ENCODE peak calls at places on chromosomes 13 and 19, in five cellular contexts. One of them, this sample, is unnamed.

GRCh38 chr19:35783469-35784400 is 8.4 kb downstream of the ARHGAP33 start:
- DNase-seq in upper lobe of left lung: peak; percentile 76
- DNase-seq in hepatocyte: no peak
- DNase-seq in heart right ventricle: no peak
- DNase-seq in CD8-positive, alpha-beta T cell: no peak
- DNase-seq in this sample: no peak

GRCh38 chr13:67155898-67156717 is 74.0 kb downstream of the PCDH9 start:
- DNase-seq in hepatocyte: no peak
- DNase-seq in heart right ventricle: no peak
- DNase-seq in upper lobe of left lung: peak; percentile 10
- DNase-seq in CD8-positive, alpha-beta T cell: no peak
- DNase-seq in this sample: no peak

GRCh38 chr19:27740396-27740795 is 1472.6 kb downstream of the UQCRFS1 start:
- DNase-seq in heart right ventricle: no peak
- DNase-seq in hepatocyte: no peak
- DNase-seq in CD8-positive, alpha-beta T cell: no peak
- DNase-seq in upper lobe of left lung: no peak
- DNase-seq in this sample: no peak

GRCh38 chr13:80082396-80083096 is 258.4 kb downstream of the SPRY2 start:
- DNase-seq in heart right ventricle: no peak
- DNase-seq in upper lobe of left lung: no peak
- DNase-seq in hepatocyte: no peak
- DNase-seq in CD8-positive, alpha-beta T cell: no peak
- DNase-seq in this sample: no peak

GRCh38 chr13:104875008-104875762 is 1660.3 kb downstream of the EFNB2 start:
- DNase-seq in CD8-positive, alpha-beta T cell: no peak
- DNase-seq in heart right ventricle: no peak
- DNase-seq in hepatocyte: no peak
- DNase-seq in upper lobe of left lung: no peak
- DNase-seq in this sample: no peak

GRCh38 chr19:35087393-35087792 is 28.2 kb upstream of the FXYD3 start:
- DNase-seq in heart right ventricle: no peak
- DNase-seq in upper lobe of left lung: no peak
- DNase-seq in hepatocyte: no peak
- DNase-seq in CD8-positive, alpha-beta T cell: no peak
- DNase-seq in this sample: no peak

GRCh38 chr13:36999054-36999927 is at the start of gene ALG5:
- DNase-seq in heart right ventricle: peak; percentile 93
- DNase-seq in hepatocyte: peak; percentile 95
- DNase-seq in CD8-positive, alpha-beta T cell: peak; percentile 93
- DNase-seq in upper lobe of left lung: peak; percentile 99
- DNase-seq in this sample: peak; percentile 89

GRCh38 chr13:23344923-23345322 is 88.6 kb downstream of the SACS start:
- DNase-seq in CD8-positive, alpha-beta T cell: no peak
- DNase-seq in upper lobe of left lung: no peak
- DNase-seq in hepatocyte: no peak
- DNase-seq in heart right ventricle: no peak
- DNase-seq in this sample: no peak

GRCh38 chr19:46821512-46822359 is 28.9 kb downstream of the AP2S1 start:
- DNase-seq in heart right ventricle: peak; percentile 42
- DNase-seq in upper lobe of left lung: peak; percentile 68
- DNase-seq in CD8-positive, alpha-beta T cell: peak; percentile 66
- DNase-seq in hepatocyte: peak; percentile 24
- DNase-seq in this sample: no peak

GRCh38 chr13:77300176-77301141 is 26.4 kb downstream of the MYCBP2 start:
- DNase-seq in CD8-positive, alpha-beta T cell: no peak
- DNase-seq in heart right ventricle: no peak
- DNase-seq in upper lobe of left lung: no peak
- DNase-seq in hepatocyte: peak; percentile 28
- DNase-seq in this sample: no peak

GRCh38 chr13:110289661-110290060 is 17.3 kb downstream of the COL4A1 start:
- DNase-seq in hepatocyte: no peak
- DNase-seq in upper lobe of left lung: no peak
- DNase-seq in CD8-positive, alpha-beta T cell: no peak
- DNase-seq in heart right ventricle: no peak
- DNase-seq in this sample: no peak

GRCh38 chr19:4455742-4456565 is 1.6 kb downstream of the UBXN6 start:
- DNase-seq in CD8-positive, alpha-beta T cell: no peak
- DNase-seq in hepatocyte: peak; percentile 79
- DNase-seq in heart right ventricle: peak; percentile 61
- DNase-seq in upper lobe of left lung: no peak
- DNase-seq in this sample: no peak

GRCh38 chr13:44815507-44816074 is 173.7 kb downstream of the NUFIP1 start:
- DNase-seq in upper lobe of left lung: no peak
- DNase-seq in hepatocyte: peak; percentile 86
- DNase-seq in heart right ventricle: no peak
- DNase-seq in CD8-positive, alpha-beta T cell: no peak
- DNase-seq in this sample: peak; percentile 86

GRCh38 chr19:48064509-48064908 is 20.6 kb upstream of the CABP5 start:
- DNase-seq in upper lobe of left lung: no peak
- DNase-seq in heart right ventricle: no peak
- DNase-seq in CD8-positive, alpha-beta T cell: no peak
- DNase-seq in hepatocyte: no peak
- DNase-seq in this sample: no peak

GRCh38 chr13:36282818-36283432 is 14.7 kb downstream of the CCDC169 start:
- DNase-seq in hepatocyte: peak; percentile 66
- DNase-seq in upper lobe of left lung: no peak
- DNase-seq in CD8-positive, alpha-beta T cell: no peak
- DNase-seq in heart right ventricle: no peak
- DNase-seq in this sample: no peak

GRCh38 chr13:109700176-109700575 is 86.2 kb downstream of the IRS2 start:
- DNase-seq in CD8-positive, alpha-beta T cell: no peak
- DNase-seq in hepatocyte: peak; percentile 77
- DNase-seq in upper lobe of left lung: peak; percentile 66
- DNase-seq in heart right ventricle: peak; percentile 78
- DNase-seq in this sample: peak; percentile 45

GRCh38 chr13:83150616-83151307 is 731.5 kb downstream of the SLITRK1 start:
- DNase-seq in heart right ventricle: no peak
- DNase-seq in hepatocyte: no peak
- DNase-seq in upper lobe of left lung: no peak
- DNase-seq in CD8-positive, alpha-beta T cell: no peak
- DNase-seq in this sample: no peak

GRCh38 chr13:30479154-30479553 is 13.4 kb upstream of the HMGB1 start:
- DNase-seq in hepatocyte: peak; percentile 50
- DNase-seq in CD8-positive, alpha-beta T cell: no peak
- DNase-seq in heart right ventricle: no peak
- DNase-seq in upper lobe of left lung: no peak
- DNase-seq in this sample: no peak

GRCh38 chr19:4284176-4284958 is 5.3 kb downstream of the SHD start:
- DNase-seq in upper lobe of left lung: no peak
- DNase-seq in CD8-positive, alpha-beta T cell: no peak
- DNase-seq in hepatocyte: peak; percentile 53
- DNase-seq in heart right ventricle: no peak
- DNase-seq in this sample: no peak

GRCh38 chr13:52348983-52349780 is 56.8 kb downstream of the THSD1 start:
- DNase-seq in hepatocyte: peak; percentile 71
- DNase-seq in upper lobe of left lung: no peak
- DNase-seq in heart right ventricle: no peak
- DNase-seq in CD8-positive, alpha-beta T cell: no peak
- DNase-seq in this sample: no peak

GRCh38 chr13:66586489-66586888 is 643.6 kb downstream of the PCDH9 start:
- DNase-seq in heart right ventricle: no peak
- DNase-seq in CD8-positive, alpha-beta T cell: no peak
- DNase-seq in upper lobe of left lung: no peak
- DNase-seq in hepatocyte: no peak
- DNase-seq in this sample: no peak

GRCh38 chr13:95500136-95500718 is 52.3 kb upstream of the CLDN10 start:
- DNase-seq in hepatocyte: no peak
- DNase-seq in upper lobe of left lung: no peak
- DNase-seq in CD8-positive, alpha-beta T cell: no peak
- DNase-seq in heart right ventricle: no peak
- DNase-seq in this sample: no peak

GRCh38 chr19:49338023-49338677 is 2.9 kb downstream of the CD37 start:
- DNase-seq in CD8-positive, alpha-beta T cell: no peak
- DNase-seq in hepatocyte: no peak
- DNase-seq in upper lobe of left lung: peak; percentile 53
- DNase-seq in heart right ventricle: no peak
- DNase-seq in this sample: peak; percentile 51

GRCh38 chr19:49767967-49768581 is 1.3 kb downstream of the AP2A1 start:
- DNase-seq in upper lobe of left lung: no peak
- DNase-seq in hepatocyte: no peak
- DNase-seq in CD8-positive, alpha-beta T cell: no peak
- DNase-seq in heart right ventricle: no peak
- DNase-seq in this sample: no peak

GRCh38 chr19:17879466-17879865 is 7.7 kb downstream of the SLC5A5 start:
- DNase-seq in hepatocyte: no peak
- DNase-seq in upper lobe of left lung: no peak
- DNase-seq in heart right ventricle: no peak
- DNase-seq in CD8-positive, alpha-beta T cell: no peak
- DNase-seq in this sample: no peak
- H3K4me1 ChIP-seq in hepatocyte: no peaks in the 10 kb centered on the region
- H3K4me1 ChIP-seq in upper lobe of left lung: no peaks in the 10 kb centered on the region
- H3K4me1 ChIP-seq in heart right ventricle: no peaks in the 10 kb centered on the region
- H3K4me1 ChIP-seq in CD8-positive, alpha-beta T cell: peaks cover 2% of the 10 kb centered on the region
- H3K4me1 ChIP-seq in this sample: no peaks in the 10 kb centered on the region

GRCh38 chr19:29967623-29968022 is 25.6 kb downstream of the URI1 start:
- DNase-seq in CD8-positive, alpha-beta T cell: no peak
- DNase-seq in hepatocyte: no peak
- DNase-seq in heart right ventricle: no peak
- DNase-seq in upper lobe of left lung: no peak
- DNase-seq in this sample: no peak

GRCh38 chr19:29966594-29967249 is 24.7 kb downstream of the URI1 start:
- DNase-seq in CD8-positive, alpha-beta T cell: no peak
- DNase-seq in upper lobe of left lung: no peak
- DNase-seq in hepatocyte: no peak
- DNase-seq in heart right ventricle: no peak
- DNase-seq in this sample: no peak

GRCh38 chr19:29963576-29963975 is 21.5 kb downstream of the URI1 start:
- DNase-seq in hepatocyte: no peak
- DNase-seq in upper lobe of left lung: no peak
- DNase-seq in CD8-positive, alpha-beta T cell: no peak
- DNase-seq in heart right ventricle: no peak
- DNase-seq in this sample: no peak

GRCh38 chr19:29964171-29964570 is 22.1 kb downstream of the URI1 start:
- DNase-seq in upper lobe of left lung: no peak
- DNase-seq in CD8-positive, alpha-beta T cell: no peak
- DNase-seq in hepatocyte: no peak
- DNase-seq in heart right ventricle: no peak
- DNase-seq in this sample: no peak

DNA sequence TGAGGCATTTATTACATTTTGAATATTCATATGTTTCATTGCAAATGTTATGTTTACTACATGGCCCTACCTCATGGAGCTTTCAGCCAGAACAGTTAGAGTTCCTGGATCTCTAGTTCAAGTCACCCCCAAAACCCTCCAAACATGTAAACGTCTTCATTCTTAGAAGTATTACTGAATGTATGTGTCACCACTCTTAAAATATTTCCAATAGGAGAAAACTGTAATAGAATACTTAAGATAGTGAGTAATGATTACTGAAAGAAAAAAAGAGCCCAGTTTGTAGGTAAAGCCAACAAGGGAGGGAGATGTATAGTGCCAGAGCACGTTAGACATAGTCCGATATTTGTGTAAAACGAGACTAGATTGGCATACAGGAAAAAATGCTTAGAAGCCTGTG is 23.5 kb downstream of the URI1 start:
- DNase-seq in upper lobe of left lung: no peak
- DNase-seq in CD8-positive, alpha-beta T cell: no peak
- DNase-seq in heart right ventricle: no peak
- DNase-seq in hepatocyte: no peak
- DNase-seq in this sample: no peak
- H3K4me1 ChIP-seq in upper lobe of left lung: peaks cover 44% of the 10 kb centered on the region
- H3K4me1 ChIP-seq in CD8-positive, alpha-beta T cell: peaks cover 62% of the 10 kb centered on the region
- H3K4me1 ChIP-seq in heart right ventricle: peaks cover 65% of the 10 kb centered on the region
- H3K4me1 ChIP-seq in hepatocyte: peaks cover 15% of the 10 kb centered on the region
- H3K4me1 ChIP-seq in this sample: no peaks in the 10 kb centered on the region

GRCh38 chr19:13053238-13053637 is 49.4 kb downstream of the LYL1 start:
- DNase-seq in heart right ventricle: no peak
- DNase-seq in CD8-positive, alpha-beta T cell: no peak
- DNase-seq in upper lobe of left lung: no peak
- DNase-seq in hepatocyte: no peak
- DNase-seq in this sample: no peak

GRCh38 chr19:13053761-13054604 is 48.7 kb downstream of the LYL1 start:
- DNase-seq in upper lobe of left lung: peak; percentile 78
- DNase-seq in CD8-positive, alpha-beta T cell: no peak
- DNase-seq in hepatocyte: peak; percentile 85
- DNase-seq in heart right ventricle: peak; percentile 93
- DNase-seq in this sample: peak; percentile 98

GRCh38 chr19:13054605-13055212 is 47.9 kb downstream of the LYL1 start:
- DNase-seq in heart right ventricle: no peak
- DNase-seq in upper lobe of left lung: no peak
- DNase-seq in CD8-positive, alpha-beta T cell: no peak
- DNase-seq in hepatocyte: no peak
- DNase-seq in this sample: no peak

GRCh38 chr19:13051581-13052165 is 51.0 kb downstream of the LYL1 start:
- DNase-seq in hepatocyte: peak; percentile 91
- DNase-seq in CD8-positive, alpha-beta T cell: no peak
- DNase-seq in heart right ventricle: peak; percentile 67
- DNase-seq in upper lobe of left lung: peak; percentile 92
- DNase-seq in this sample: peak; percentile 67

DNA sequence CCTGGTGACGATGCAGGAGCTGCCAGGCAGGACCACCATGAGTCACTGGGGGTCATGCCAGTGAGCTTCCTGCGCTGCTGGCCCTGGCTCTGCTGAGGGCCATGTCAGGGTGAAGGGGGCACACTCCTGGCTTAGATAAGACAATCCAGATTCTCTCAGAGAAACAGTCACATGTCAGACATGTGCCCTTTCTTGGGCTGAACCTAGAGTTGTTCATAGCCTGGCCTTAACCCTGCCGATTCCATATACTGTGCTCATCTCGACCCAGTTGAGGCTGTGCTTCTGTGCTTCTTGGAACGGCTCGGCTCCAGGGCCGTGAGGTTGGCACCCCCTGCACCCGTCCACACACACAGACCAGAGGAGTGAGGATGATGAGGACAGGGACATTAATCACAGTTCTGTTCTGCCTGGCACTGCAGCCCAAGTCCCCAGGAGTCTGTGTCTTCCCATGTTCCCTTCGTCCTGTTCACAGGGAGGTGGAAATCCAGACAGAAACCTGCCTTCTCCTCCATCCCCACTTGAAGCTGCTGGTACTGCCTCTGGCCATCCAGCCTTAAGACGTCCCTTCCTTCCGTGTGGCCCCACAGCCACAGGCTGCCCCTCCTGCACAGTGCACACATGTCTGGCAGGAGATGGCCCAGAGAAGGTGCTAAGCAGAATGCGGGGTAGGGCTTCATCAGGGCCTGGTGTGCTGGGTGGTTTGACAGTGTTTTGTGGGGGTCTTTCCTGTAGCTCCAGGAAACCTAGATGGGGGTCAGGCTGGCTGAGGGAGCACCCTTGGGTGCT is 50.0 kb downstream of the LYL1 start:
- DNase-seq in heart right ventricle: no peak
- DNase-seq in hepatocyte: no peak
- DNase-seq in upper lobe of left lung: no peak
- DNase-seq in CD8-positive, alpha-beta T cell: no peak
- DNase-seq in this sample: no peak
- H3K4me1 ChIP-seq in heart right ventricle: peaks cover 92% of the 10 kb centered on the region
- H3K4me1 ChIP-seq in hepatocyte: peaks cover 70% of the 10 kb centered on the region
- H3K4me1 ChIP-seq in upper lobe of left lung: peaks cover 78% of the 10 kb centered on the region
- H3K4me1 ChIP-seq in CD8-positive, alpha-beta T cell: peaks cover 7% of the 10 kb centered on the region
- H3K4me1 ChIP-seq in this sample: peaks cover 61% of the 10 kb centered on the region

GRCh38 chr19:1258707-1259205 is 10.4 kb downstream of the MIDN start:
- DNase-seq in heart right ventricle: no peak
- DNase-seq in hepatocyte: no peak
- DNase-seq in upper lobe of left lung: peak; percentile 84
- DNase-seq in CD8-positive, alpha-beta T cell: no peak
- DNase-seq in this sample: no peak
- H3K4me1 ChIP-seq in heart right ventricle: peaks cover 94% of the 10 kb centered on the region
- H3K4me1 ChIP-seq in hepatocyte: peaks cover 77% of the 10 kb centered on the region
- H3K4me1 ChIP-seq in upper lobe of left lung: peaks cover 92% of the 10 kb centered on the region
- H3K4me1 ChIP-seq in CD8-positive, alpha-beta T cell: peaks cover 89% of the 10 kb centered on the region
- H3K4me1 ChIP-seq in this sample: peaks cover 41% of the 10 kb centered on the region

GRCh38 chr19:41998246-41999020 is 4.4 kb upstream of the ATP1A3 start:
- DNase-seq in hepatocyte: peak; percentile 61
- DNase-seq in upper lobe of left lung: peak; percentile 88
- DNase-seq in CD8-positive, alpha-beta T cell: no peak
- DNase-seq in heart right ventricle: peak; percentile 48
- DNase-seq in this sample: no peak
- H3K4me1 ChIP-seq in hepatocyte: no peaks in the 10 kb centered on the region
- H3K4me1 ChIP-seq in upper lobe of left lung: peaks cover 15% of the 10 kb centered on the region
- H3K4me1 ChIP-seq in CD8-positive, alpha-beta T cell: peaks cover 15% of the 10 kb centered on the region
- H3K4me1 ChIP-seq in heart right ventricle: peaks cover 19% of the 10 kb centered on the region
- H3K4me1 ChIP-seq in this sample: no peaks in the 10 kb centered on the region